ENCODE peak calls at places on chromosomes 7 and 10, in seven cellular contexts. U is upper lobe of right lung, C is right lobe of liver, Z is epithelial cell of proximal tubule, Y is neural progenitor cell, S is mesendoderm, D is heart right ventricle. B is an unnamed sample.

GRCh38 chr7:90824386-90825307 is 228.5 kb downstream of the CDK14 start:
- DNase-seq in U (no peak), C (no peak), Z (no peak), Y (no peak), S (no peak), D (no peak), B (no peak)

GRCh38 chr10:123995461-123996131 is 97.8 kb downstream of the CHST15 start:
- DNase-seq in U (peak; percentile 75), C (peak; percentile 78), Z (no peak), Y (peak; percentile 75), S (peak; percentile 92), D (peak; percentile 39), B (peak; percentile 92)

GRCh38 chr10:132149917-132150316 is 36.8 kb upstream of the DPYSL4 start:
- DNase-seq in U (peak; percentile 36), C (peak; percentile 42), Z (no peak), Y (no peak), S (no peak), D (no peak), B (no peak)

GRCh38 chr7:27104244-27105149 is 2.0 kb upstream of the HOXA2 start:
- DNase-seq in U (no peak), C (no peak), Z (no peak), Y (no peak), S (no peak), D (no peak), B (no peak)

GRCh38 chr7:42673951-42674350 is 237.9 kb downstream of the C7orf25 start:
- DNase-seq in U (no peak), C (no peak), Z (no peak), Y (no peak), S (peak; percentile 16), D (no peak), B (no peak)

GRCh38 chr7:141674201-141674671 is 27.7 kb downstream of the DENND11 start:
- DNase-seq in U (no peak), C (no peak), Z (peak; percentile 89), Y (peak; percentile 92), S (peak; percentile 84), D (no peak), B (peak; percentile 42)

GRCh38 chr7:40733111-40733510 is 598.3 kb downstream of the SUGCT start:
- DNase-seq in U (no peak), C (no peak), Z (no peak), Y (no peak), S (peak; percentile 87), D (no peak), B (no peak)

GRCh38 chr10:125094111-125094705 is 66.2 kb downstream of the CTBP2 start:
- DNase-seq in U (peak; percentile 43), C (peak; percentile 22), Z (no peak), Y (peak; percentile 19), S (peak; percentile 37), D (no peak), B (no peak)

GRCh38 chr7:98174334-98175259 is 36.6 kb upstream of the BHLHA15 start:
- DNase-seq in U (peak; percentile 77), C (peak; percentile 93), Z (no peak), Y (no peak), S (no peak), D (peak; percentile 75), B (no peak)

GRCh38 chr7:86962623-86963022 is 96.8 kb downstream of the ELAPOR2 start:
- DNase-seq in U (no peak), C (no peak), Z (no peak), Y (no peak), S (no peak), D (no peak), B (no peak)
- H3K4me3 ChIP-seq in U (no peak overlapping the region), C (no peak overlapping the region), Z (no peak overlapping the region), Y (no peak overlapping the region), S (no peak overlapping the region), D (no peak overlapping the region), B (no peak overlapping the region)

GRCh38 chr7:23477962-23478866 is 7.9 kb upstream of the IGF2BP3 start:
- DNase-seq in U (no peak), C (no peak), Z (no peak), Y (no peak), S (no peak), D (no peak), B (no peak)

GRCh38 chr7:23476286-23477169 is 6.2 kb upstream of the IGF2BP3 start:
- DNase-seq in U (no peak), C (no peak), Z (no peak), Y (no peak), S (peak; percentile 34), D (no peak), B (no peak)

GRCh38 chr7:23475579-23475844 is 5.2 kb upstream of the IGF2BP3 start:
- DNase-seq in U (no peak), C (no peak), Z (no peak), Y (no peak), S (no peak), D (no peak), B (no peak)

GRCh38 chr7:23474829-23475578 is 4.7 kb upstream of the IGF2BP3 start:
- DNase-seq in U (no peak), C (no peak), Z (no peak), Y (no peak), S (no peak), D (no peak), B (no peak)

GRCh38 chr7:23477170-23477525 is 6.9 kb upstream of the IGF2BP3 start:
- DNase-seq in U (no peak), C (no peak), Z (no peak), Y (no peak), S (no peak), D (no peak), B (no peak)
- H3K4me3 ChIP-seq in U (no peak overlapping the region), C (no peak overlapping the region), Z (no peak overlapping the region), Y (peak overlapping the region; percentile 94), S (no peak overlapping the region), D (no peak overlapping the region), B (no peak overlapping the region)

GRCh38 chr7:29306276-29307036 is 111.9 kb downstream of the CHN2 start:
- DNase-seq in U (no peak), C (no peak), Z (no peak), Y (no peak), S (peak; percentile 68), D (no peak), B (no peak)

GRCh38 chr7:29311314-29311713 is 116.7 kb downstream of the CHN2 start:
- DNase-seq in U (no peak), C (no peak), Z (no peak), Y (no peak), S (no peak), D (no peak), B (no peak)

GRCh38 chr7:29309041-29309860 is 114.7 kb downstream of the CHN2 start:
- DNase-seq in U (no peak), C (no peak), Z (no peak), Y (no peak), S (peak; percentile 50), D (no peak), B (no peak)

GRCh38 chr7:29310625-29311024 is 116.0 kb downstream of the CHN2 start:
- DNase-seq in U (no peak), C (no peak), Z (no peak), Y (no peak), S (no peak), D (no peak), B (no peak)

DNA sequence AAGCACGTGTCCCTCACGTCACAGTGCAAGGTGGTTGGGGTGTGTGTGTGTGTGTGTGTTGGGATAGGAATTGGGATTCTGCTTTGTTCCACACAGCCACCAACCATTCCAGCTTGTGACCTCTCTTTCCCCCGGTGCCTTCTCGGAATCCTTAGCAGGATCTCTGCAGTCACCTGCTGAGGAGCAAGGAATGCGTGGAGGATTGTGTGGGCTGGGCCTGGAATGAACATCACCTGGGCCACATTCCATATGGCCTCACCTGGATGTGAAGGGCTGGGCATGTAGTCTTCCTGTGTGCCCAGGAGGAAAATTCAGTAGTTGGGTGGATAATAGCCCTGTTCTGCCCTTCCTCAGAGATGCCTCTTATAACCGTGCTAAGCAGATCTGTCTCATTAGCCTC is 113.8 kb downstream of the CHN2 start:
- DNase-seq in U (no peak), C (no peak), Z (no peak), Y (no peak), S (peak; percentile 36), D (no peak), B (no peak)
- H3K4me3 ChIP-seq in U (no peak overlapping the region), C (no peak overlapping the region), Z (no peak overlapping the region), Y (no peak overlapping the region), S (no peak overlapping the region), D (no peak overlapping the region), B (no peak overlapping the region)

GRCh38 chr7:155204744-155205367 is 92.8 kb upstream of the INSIG1 start:
- DNase-seq in U (no peak), C (no peak), Z (no peak), Y (no peak), S (no peak), D (no peak), B (peak; percentile 41)
- H3K4me3 ChIP-seq in U (peak overlapping the region; percentile 45), C (no peak overlapping the region), Z (peak overlapping the region; percentile 37), Y (no peak overlapping the region), S (no peak overlapping the region), D (no peak overlapping the region), B (no peak overlapping the region)

GRCh38 chr7:126696236-126696635 is 556.5 kb downstream of the GRM8 start:
- DNase-seq in U (no peak), C (no peak), Z (no peak), Y (no peak), S (no peak), D (no peak), B (no peak)
- H3K4me3 ChIP-seq in U (no peak overlapping the region), C (no peak overlapping the region), Z (no peak overlapping the region), Y (no peak overlapping the region), S (no peak overlapping the region), D (no peak overlapping the region), B (no peak overlapping the region)

B was measured in H7.